ENCODE peak calls at places on chromosome 1, in ten cellular contexts. A is activated naive CD4-positive, alpha-beta T cell; V is brain microvascular endothelial cell; I is HuH-7; K is Ammon's horn; X is stomach; M is left lung; D is GM06990; Z is D341Med; U is NCI-H510A treated with DMSO at 0.1 percent for 48 hours. B is an unnamed sample.

GRCh38 chr1:42143875-42144274 is 9.3 kb upstream of the GUCA2B start:
- DNase-seq in U (no peak), Z (no peak), A (no peak), K (no peak), I (no peak), M (no peak), X (no peak), D (no peak), V (no peak), B (no peak)

GRCh38 chr1:19458815-19459417 is 26.4 kb downstream of the CAPZB start:
- DNase-seq in K (no peak), X (peak; percentile 79), U (no peak), V (no peak), D (no peak), M (no peak), Z (no peak), I (no peak), A (no peak), B (no peak)

GRCh38 chr1:28507247-28507645 is 1.4 kb downstream of the RCC1 start:
- DNase-seq in D (no peak), V (no peak), M (no peak), I (no peak), A (no peak), K (no peak), U (no peak), Z (no peak), X (no peak), B (no peak)

GRCh38 chr1:200890818-200891773 is 3.6 kb upstream of the INAVA start:
- DNase-seq in I (peak; percentile 72), A (no peak), D (peak; percentile 74), U (no peak), M (peak; percentile 91), V (peak; percentile 24), K (peak; percentile 27), Z (peak; percentile 72), X (no peak), B (peak; percentile 24)

GRCh38 chr1:48470506-48470905 is 1.5 kb downstream of the SPATA6 start:
- DNase-seq in Z (no peak), D (no peak), I (no peak), X (peak; percentile 57), M (peak; percentile 66), A (no peak), U (no peak), K (peak; percentile 56), V (no peak), B (peak; percentile 4)

GRCh38 chr1:86517336-86517735 is 29.5 kb upstream of the CLCA4 start:
- DNase-seq in X (no peak), A (no peak), U (no peak), D (no peak), K (no peak), Z (no peak), M (no peak), V (no peak), I (no peak), B (no peak)

GRCh38 chr1:85585845-85586244 is 5.3 kb downstream of the CCN1 start:
- DNase-seq in D (no peak), I (no peak), V (peak; percentile 68), K (no peak), Z (no peak), M (no peak), A (no peak), U (no peak), X (no peak), B (no peak)

GRCh38 chr1:176903474-176903873 is 261.0 kb downstream of the ASTN1 start:
- DNase-seq in M (no peak), I (no peak), A (no peak), D (no peak), X (no peak), V (peak; percentile 10), Z (no peak), U (no peak), K (no peak), B (no peak)

GRCh38 chr1:202010042-202011015 is at the start of gene ELF3:
- DNase-seq in A (no peak), U (peak; percentile 98), I (peak; percentile 95), V (no peak), Z (peak; percentile 50), D (peak; percentile 25), X (peak; percentile 95), K (no peak), M (peak; percentile 87), B (no peak)

GRCh38 chr1:109904105-109904817 is 6.4 kb upstream of the CSF1 start:
- DNase-seq in M (peak; percentile 56), D (no peak), U (no peak), Z (no peak), X (peak; percentile 42), I (no peak), A (no peak), V (no peak), K (peak; percentile 96), B (peak; percentile 66)

GRCh38 chr1:5747428-5748285 is 244.6 kb downstream of the NPHP4 start:
- DNase-seq in I (no peak), D (no peak), X (peak; percentile 14), A (no peak), Z (no peak), K (no peak), M (peak; percentile 31), V (no peak), U (peak; percentile 22), B (no peak)

GRCh38 chr1:173531069-173531693 is 54.0 kb downstream of the PRDX6 start:
- DNase-seq in A (no peak), D (no peak), V (no peak), I (no peak), X (no peak), K (peak; percentile 36), U (no peak), Z (no peak), M (no peak), B (no peak)

GRCh38 chr1:2132222-2133038 is 62.1 kb downstream of the FAAP20 start:
- DNase-seq in I (peak; percentile 82), K (no peak), X (no peak), V (peak; percentile 65), U (no peak), A (no peak), M (peak; percentile 71), D (no peak), Z (peak; percentile 66), B (no peak)

GRCh38 chr1:199272690-199273089 is 633.9 kb downstream of the PTPRC start:
- DNase-seq in M (peak; percentile 82), X (peak; percentile 63), U (no peak), V (peak; percentile 93), K (no peak), I (no peak), D (peak; percentile 61), Z (no peak), A (no peak), B (no peak)

GRCh38 chr1:235972316-235973090 is 92.4 kb downstream of the NID1 start:
- DNase-seq in X (no peak), Z (no peak), I (no peak), U (no peak), D (no peak), V (peak; percentile 83), A (no peak), M (no peak), K (peak; percentile 23), B (no peak)

GRCh38 chr1:212471286-212471685 is 38.6 kb downstream of the NENF start:
- DNase-seq in D (no peak), X (no peak), I (no peak), A (no peak), V (no peak), M (no peak), U (no peak), Z (no peak), K (no peak), B (no peak)

GRCh38 chr1:95057361-95057760 is 15.4 kb downstream of the ALG14 start:
- DNase-seq in I (no peak), A (no peak), D (no peak), Z (no peak), X (no peak), K (no peak), V (no peak), M (no peak), U (no peak), B (no peak)